ENCODE peak calls at places on chromosome 12, in six cellular contexts. One of them, this sample, is unnamed.

GRCh38 chr12:16119618-16120017 is 157.9 kb downstream of the SLC15A5 start:
- DNase-seq in T1000: no peak
- DNase-seq in AG10803: no peak
- DNase-seq in activated CD4-positive, alpha-beta T cell treated with anti-CD3 and anti-CD28 coated beads, Interleukin-2, amount 50 U/mL, for 24 hours: no peak
- DNase-seq in HFFc6: no peak
- DNase-seq in LoVo: no peak
- DNase-seq in this sample: no peak

GRCh38 chr12:110920324-110920910 is at the start of gene MYL2:
- DNase-seq in AG10803: no peak
- DNase-seq in activated CD4-positive, alpha-beta T cell treated with anti-CD3 and anti-CD28 coated beads, Interleukin-2, amount 50 U/mL, for 24 hours: no peak
- DNase-seq in T1000: no peak
- DNase-seq in LoVo: no peak
- DNase-seq in HFFc6: no peak
- DNase-seq in this sample: no peak

GRCh38 chr12:38745601-38746000 is 159.8 kb downstream of the CPNE8 start:
- DNase-seq in LoVo: no peak
- DNase-seq in HFFc6: no peak
- DNase-seq in T1000: no peak
- DNase-seq in activated CD4-positive, alpha-beta T cell treated with anti-CD3 and anti-CD28 coated beads, Interleukin-2, amount 50 U/mL, for 24 hours: no peak
- DNase-seq in AG10803: no peak
- DNase-seq in this sample: no peak

GRCh38 chr12:123034865-123035264 is 54.4 kb downstream of the ARL6IP4 start:
- DNase-seq in HFFc6: peak
- DNase-seq in activated CD4-positive, alpha-beta T cell treated with anti-CD3 and anti-CD28 coated beads, Interleukin-2, amount 50 U/mL, for 24 hours: no peak
- DNase-seq in T1000: peak
- DNase-seq in LoVo: no peak
- DNase-seq in AG10803: peak
- DNase-seq in this sample: peak

GRCh38 chr12:105018001-105018400 is 31.9 kb downstream of the NOPCHAP1 start:
- DNase-seq in T1000: no peak
- DNase-seq in activated CD4-positive, alpha-beta T cell treated with anti-CD3 and anti-CD28 coated beads, Interleukin-2, amount 50 U/mL, for 24 hours: no peak
- DNase-seq in AG10803: no peak
- DNase-seq in HFFc6: no peak
- DNase-seq in LoVo: no peak
- DNase-seq in this sample: no peak

GRCh38 chr12:29232086-29232485 is 83.0 kb downstream of the FAR2 start:
- DNase-seq in LoVo: no peak
- DNase-seq in T1000: no peak
- DNase-seq in HFFc6: no peak
- DNase-seq in AG10803: no peak
- DNase-seq in activated CD4-positive, alpha-beta T cell treated with anti-CD3 and anti-CD28 coated beads, Interleukin-2, amount 50 U/mL, for 24 hours: no peak
- DNase-seq in this sample: no peak

GRCh38 chr12:108803428-108804105 is 53.8 kb downstream of the SSH1 start:
- DNase-seq in LoVo: peak
- DNase-seq in AG10803: peak
- DNase-seq in HFFc6: peak
- DNase-seq in T1000: peak
- DNase-seq in activated CD4-positive, alpha-beta T cell treated with anti-CD3 and anti-CD28 coated beads, Interleukin-2, amount 50 U/mL, for 24 hours: peak
- DNase-seq in this sample: peak

GRCh38 chr12:92574046-92574783 is 128.6 kb upstream of the PLEKHG7 start:
- DNase-seq in activated CD4-positive, alpha-beta T cell treated with anti-CD3 and anti-CD28 coated beads, Interleukin-2, amount 50 U/mL, for 24 hours: no peak
- DNase-seq in HFFc6: no peak
- DNase-seq in LoVo: no peak
- DNase-seq in AG10803: peak
- DNase-seq in T1000: no peak
- DNase-seq in this sample: no peak

GRCh38 chr12:41188841-41189394 is 798 bp downstream of the PDZRN4 start:
- DNase-seq in T1000: no peak
- DNase-seq in activated CD4-positive, alpha-beta T cell treated with anti-CD3 and anti-CD28 coated beads, Interleukin-2, amount 50 U/mL, for 24 hours: no peak
- DNase-seq in AG10803: no peak
- DNase-seq in LoVo: no peak
- DNase-seq in HFFc6: no peak
- DNase-seq in this sample: no peak